ENCODE peak calls at places on chromosome 10, in ten cellular contexts. F, Q, N, W, T, H, Z, P, B and Y are unnamed samples.

GRCh38 chr10:93867481-93867880 is 26.3 kb upstream of the SLC35G1 start:
- DNase-seq in W (no peak), T (no peak), B (no peak), Q (no peak), Z (no peak), H (no peak), N (no peak), P (no peak), F (no peak), Y (no peak)

GRCh38 chr10:13930123-13930522 is 343.4 kb downstream of the PRPF18 start:
- DNase-seq in T (no peak), P (no peak), W (no peak), B (no peak), H (no peak), Z (no peak), N (no peak), F (no peak), Q (no peak), Y (no peak)

GRCh38 chr10:124339951-124340760 is 78.6 kb downstream of the OAT start:
- DNase-seq in H (no peak), N (peak; percentile 95), T (no peak), W (no peak), Z (no peak), Q (peak; percentile 24), F (no peak), B (peak; percentile 31), P (no peak), Y (no peak)

GRCh38 chr10:76114556-76114955 is 683.1 kb downstream of the LRMDA start:
- DNase-seq in H (no peak), P (no peak), Q (peak; percentile 27), F (no peak), Z (no peak), B (no peak), N (no peak), W (no peak), T (no peak), Y (no peak)

GRCh38 chr10:102397222-102398171 is 2.0 kb downstream of the NFKB2 start:
- DNase-seq in H (peak; percentile 33), F (no peak), T (no peak), N (no peak), B (no peak), Q (no peak), Z (no peak), W (no peak), P (no peak), Y (no peak)

GRCh38 chr10:14118953-14119352 is 211.8 kb downstream of the FRMD4A start:
- DNase-seq in B (no peak), T (no peak), Z (no peak), F (no peak), P (no peak), H (no peak), W (no peak), N (no peak), Q (no peak), Y (no peak)

GRCh38 chr10:20971901-20972300 is 74.8 kb upstream of the NEBL start:
- DNase-seq in Z (no peak), T (no peak), H (no peak), P (no peak), F (no peak), B (no peak), W (no peak), Q (no peak), N (no peak), Y (no peak)

GRCh38 chr10:88163572-88163971 is 300.1 kb downstream of the PTEN start:
- DNase-seq in Z (no peak), H (no peak), P (no peak), T (no peak), N (no peak), W (no peak), F (no peak), Q (no peak), B (no peak), Y (no peak)

GRCh38 chr10:81576336-81576735 is 298.7 kb upstream of the NRG3 start:
- DNase-seq in Z (peak; percentile 13), Q (no peak), N (no peak), W (no peak), P (no peak), B (no peak), F (no peak), H (no peak), T (no peak), Y (no peak)

GRCh38 chr10:24432478-24433416 is 223.8 kb downstream of the KIAA1217 start:
- DNase-seq in Q (no peak), B (no peak), F (no peak), T (no peak), Z (peak; percentile 41), N (no peak), H (no peak), W (no peak), P (no peak), Y (no peak)

GRCh38 chr10:79185067-79185774 is 116.5 kb downstream of the ZMIZ1 start:
- DNase-seq in Q (no peak), Z (no peak), B (no peak), W (no peak), F (no peak), P (no peak), H (no peak), N (no peak), T (no peak), Y (no peak)

GRCh38 chr10:7027913-7028808 is 382.7 kb downstream of the SFMBT2 start:
- DNase-seq in Q (no peak), B (no peak), P (no peak), Z (no peak), N (peak; percentile 1), W (no peak), H (no peak), F (no peak), T (peak; percentile 64), Y (no peak)

GRCh38 chr10:33046792-33047191 is 88.8 kb upstream of the ITGB1 start:
- DNase-seq in W (no peak), P (no peak), Z (no peak), T (no peak), Q (no peak), H (no peak), N (no peak), B (no peak), F (no peak), Y (no peak)

GRCh38 chr10:47314416-47314970 is 7.8 kb upstream of the GDF2 start:
- DNase-seq in T (no peak), H (no peak), Z (no peak), B (no peak), F (no peak), P (no peak), Q (no peak), N (no peak), W (peak; percentile 35), Y (no peak)

GRCh38 chr10:47310090-47310505 is 10.1 kb downstream of the GDF10 start:
- DNase-seq in N (no peak), H (peak; percentile 82), W (no peak), T (no peak), F (no peak), Q (no peak), B (no peak), P (no peak), Z (no peak), Y (no peak)

GRCh38 chr10:47311193-47311899 is 10.9 kb upstream of the GDF2 start:
- DNase-seq in B (no peak), H (peak; percentile 96), N (no peak), P (no peak), W (peak; percentile 45), Z (no peak), T (no peak), F (no peak), Q (peak; percentile 84), Y (no peak)

GRCh38 chr10:47312663-47312995 is 9.6 kb upstream of the GDF2 start:
- DNase-seq in H (no peak), Z (no peak), B (no peak), Q (no peak), T (no peak), P (no peak), F (no peak), N (no peak), W (no peak), Y (no peak)

GRCh38 chr10:47311900-47312662 is 10.2 kb upstream of the GDF2 start:
- DNase-seq in B (peak; percentile 88), T (peak; percentile 73), Q (peak; percentile 87), F (peak; percentile 57), N (peak; percentile 3), Z (no peak), H (peak; percentile 95), P (peak; percentile 60), W (peak; percentile 90), Y (peak; percentile 86)
- TF ChIP-seq CTCF in B (peak; percentile 92), T (peak; percentile 68), Q (peak; percentile 65), F (peak; percentile 75), N (peak; percentile 89), Z (peak; percentile 86), H (peak; percentile 78), P (peak; percentile 92), W (peak; percentile 81), Y (peak; percentile 94)

DNA sequence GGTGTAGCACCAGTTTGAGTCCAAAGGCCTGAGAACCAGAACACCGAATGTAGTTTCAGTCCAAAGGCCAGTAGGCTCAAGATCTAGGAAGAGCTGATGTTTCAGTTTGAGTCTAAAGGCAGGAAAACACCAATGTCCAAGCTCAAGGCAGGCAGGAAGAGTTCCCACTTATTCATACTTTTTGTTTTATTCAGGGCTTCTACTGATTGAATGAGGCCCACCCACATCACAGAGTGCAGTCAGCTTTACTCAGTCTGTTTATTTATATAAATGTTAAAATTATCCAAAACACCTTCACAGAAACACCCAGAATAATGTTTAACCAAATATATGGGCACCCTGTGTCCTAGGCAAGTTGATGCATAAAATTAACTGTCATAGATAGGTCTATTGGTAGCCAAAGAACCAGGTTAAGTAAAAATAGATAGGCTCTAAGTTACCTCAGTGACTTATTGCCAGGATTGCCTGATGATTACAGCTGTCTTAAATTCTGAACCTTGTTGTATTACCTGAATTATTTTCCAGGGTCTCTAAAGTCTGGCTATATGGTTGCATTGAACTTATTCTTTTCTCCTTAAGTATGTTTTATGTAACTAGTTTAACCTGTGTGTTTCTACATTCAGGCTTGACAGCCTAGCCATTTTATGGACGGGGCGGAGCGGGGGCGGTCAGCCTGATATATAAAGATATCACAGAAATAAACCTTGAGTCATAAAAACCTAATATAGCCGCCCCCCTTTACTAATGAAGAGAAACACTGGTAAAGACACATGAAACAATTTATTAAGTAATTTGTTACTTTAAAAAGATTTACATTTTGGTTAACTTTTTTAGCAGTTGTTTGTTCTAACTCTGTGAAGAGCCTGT is 83.8 kb downstream of the MAPK8 start:
- DNase-seq in Z (no peak), N (no peak), P (no peak), Q (no peak), H (no peak), F (no peak), B (no peak), W (no peak), T (no peak), Y (no peak)
- TF ChIP-seq CTCF in Z (no peak), N (no peak), P (no peak), Q (no peak), H (no peak), F (no peak), B (no peak), W (no peak), T (no peak), Y (no peak)

GRCh38 chr10:54940418-54940817 is 139.4 kb upstream of the PCDH15 start:
- DNase-seq in T (no peak), B (no peak), F (no peak), N (no peak), W (no peak), Z (no peak), Q (no peak), P (no peak), H (no peak), Y (no peak)
- TF ChIP-seq CTCF in T (no peak), B (no peak), F (no peak), N (no peak), W (no peak), Z (peak; percentile 43), Q (no peak), P (no peak), H (no peak), Y (no peak)

GRCh38 chr10:120805014-120805805 is 46.0 kb upstream of the WDR11 start:
- DNase-seq in T (no peak), P (no peak), W (no peak), N (no peak), H (no peak), Q (no peak), B (no peak), Z (no peak), F (no peak), Y (no peak)
- TF ChIP-seq CTCF in T (no peak), P (no peak), W (no peak), N (no peak), H (no peak), Q (no peak), B (no peak), Z (peak; percentile 21), F (no peak), Y (no peak)